ENCODE peak calls at places on chromosomes 7 and 10, in five cellular contexts. Y is astrocyte, S is mammary epithelial cell, N is A549, I is GM23248. V is an unnamed sample. For H3K9me3 and H3K4me1, the result is how much of the 10 kb centered on the place peaks cover.

GRCh38 chr7:107678110-107678753 is 17.6 kb downstream of the SLC26A4 start:
- DNase-seq in Y (no peak), S (no peak), N (no peak), I (no peak), V (peak)

GRCh38 chr7:137760111-137760510 is 86.7 kb downstream of the DGKI start:
- DNase-seq in Y (peak), S (no peak), N (no peak), I (no peak), V (no peak)

GRCh38 chr7:47847207-47847606 is 101.1 kb downstream of the PKD1L1 start:
- DNase-seq in Y (no peak), S (no peak), N (no peak), I (no peak), V (no peak)

GRCh38 chr7:1236831-1237701 is 4.4 kb downstream of the UNCX start:
- DNase-seq in Y (no peak), S (no peak), N (no peak), I (no peak), V (no peak)

GRCh38 chr10:16417341-16417740 is 19.5 kb upstream of the PTER start:
- DNase-seq in Y (no peak), S (no peak), N (no peak), I (no peak), V (no peak)

GRCh38 chr10:59337254-59337653 is 25.1 kb downstream of the FAM13C start:
- DNase-seq in Y (peak), S (peak), N (peak), I (peak), V (no peak)

GRCh38 chr10:6072215-6072941 is 10.2 kb upstream of the IL2RA start:
- DNase-seq in Y (no peak), S (no peak), N (no peak), I (no peak), V (no peak)

GRCh38 chr10:124244256-124244877 is 151.0 kb upstream of the CHST15 start:
- DNase-seq in Y (no peak), S (no peak), N (no peak), I (no peak), V (no peak)

GRCh38 chr7:73809454-73810090 is 21.2 kb upstream of the CLDN4 start:
- DNase-seq in Y (no peak), S (no peak), N (peak), I (peak), V (no peak)

GRCh38 chr10:98411768-98412167 is 3.2 kb downstream of the PYROXD2 start:
- DNase-seq in Y (no peak), S (no peak), N (no peak), I (no peak), V (no peak)

GRCh38 chr7:66250711-66251110 is 45.6 kb downstream of the TPST1 start:
- DNase-seq in Y (peak), S (peak), N (peak), I (peak), V (no peak)

GRCh38 chr10:119029613-119030420 is at the start of gene NANOS1:
- DNase-seq in Y (peak), S (peak), N (peak), I (peak), V (peak)

GRCh38 chr10:70250956-70251680 is 17.9 kb upstream of the PPA1 start:
- DNase-seq in Y (no peak), S (no peak), N (no peak), I (no peak), V (no peak)

GRCh38 chr10:110755781-110756180 is 111.6 kb downstream of the RBM20 start:
- DNase-seq in Y (no peak), S (no peak), N (no peak), I (peak), V (no peak)

GRCh38 chr10:97426776-97427570 is 982 bp downstream of the PGAM1 start:
- DNase-seq in Y (no peak), S (no peak), N (peak), I (peak), V (no peak)

GRCh38 chr7:33692956-33693355 is 212.4 kb upstream of the BMPER start:
- DNase-seq in Y (peak), S (peak), N (no peak), I (peak), V (no peak)

GRCh38 chr10:128036011-128036615 is 90.1 kb downstream of the MKI67 start:
- DNase-seq in Y (no peak), S (no peak), N (no peak), I (no peak), V (no peak)

GRCh38 chr7:132654150-132654549 is 77.9 kb upstream of the PLXNA4 start:
- DNase-seq in Y (no peak), S (no peak), N (peak), I (peak), V (peak)

GRCh38 chr7:100022621-100023020 is 7.2 kb downstream of the ZKSCAN1 start:
- DNase-seq in Y (no peak), S (peak), N (peak), I (no peak), V (no peak)

GRCh38 chr10:35852721-35853120 is 210.6 kb upstream of the FZD8 start:
- DNase-seq in Y (no peak), S (no peak), N (no peak), I (no peak), V (no peak)

GRCh38 chr10:97456034-97456685 is 10.2 kb downstream of the ZDHHC16 start:
- DNase-seq in Y (no peak), S (no peak), N (no peak), I (no peak), V (no peak)

GRCh38 chr10:120689766-120690539 is 161.2 kb upstream of the WDR11 start:
- DNase-seq in Y (peak), S (no peak), N (no peak), I (peak), V (no peak)

GRCh38 chr7:159116581-159117339 is 27.9 kb downstream of the VIPR2 start:
- DNase-seq in Y (no peak), S (no peak), N (no peak), I (no peak), V (no peak)

GRCh38 chr7:125506331-125506730 is 576.7 kb upstream of the POT1 start:
- DNase-seq in Y (no peak), S (no peak), N (no peak), I (no peak), V (no peak)

GRCh38 chr10:121900443-121901174 is 27.2 kb downstream of the ATE1 start:
- DNase-seq in Y (peak), S (peak), N (peak), I (peak), V (peak)

GRCh38 chr10:76150139-76150885 is 718.9 kb downstream of the LRMDA start:
- DNase-seq in Y (peak), S (peak), N (no peak), I (peak), V (no peak)

GRCh38 chr7:91034459-91035368 is 229.5 kb upstream of the FZD1 start:
- DNase-seq in Y (no peak), S (peak), N (peak), I (peak), V (no peak)

GRCh38 chr7:8320174-8320573 is 58.2 kb upstream of the ICA1 start:
- DNase-seq in Y (no peak), S (no peak), N (no peak), I (no peak), V (no peak)

GRCh38 chr10:43557214-43557613 is 17.2 kb downstream of the ZNF239 start:
- DNase-seq in Y (no peak), S (no peak), N (no peak), I (no peak), V (no peak)
- H3K9me3 ChIP-seq in Y (under half), S (under half), N (half or more), I (under half), V (under half)

GRCh38 chr7:69567790-69568189 is 30.5 kb upstream of the AUTS2 start:
- DNase-seq in Y (no peak), S (no peak), N (no peak), I (no peak), V (no peak)
- H3K27ac ChIP-seq in Y (no peak), S (no peak), N (no peak), I (no peak), V (no peak)

GRCh38 chr10:11208243-11208642 is 190.6 kb downstream of the CELF2 start:
- DNase-seq in Y (no peak), S (no peak), N (no peak), I (no peak), V (no peak)
- H3K4me1 ChIP-seq in Y (under half), S (under half), N (under half), I (under half), V (half or more)

DNA sequence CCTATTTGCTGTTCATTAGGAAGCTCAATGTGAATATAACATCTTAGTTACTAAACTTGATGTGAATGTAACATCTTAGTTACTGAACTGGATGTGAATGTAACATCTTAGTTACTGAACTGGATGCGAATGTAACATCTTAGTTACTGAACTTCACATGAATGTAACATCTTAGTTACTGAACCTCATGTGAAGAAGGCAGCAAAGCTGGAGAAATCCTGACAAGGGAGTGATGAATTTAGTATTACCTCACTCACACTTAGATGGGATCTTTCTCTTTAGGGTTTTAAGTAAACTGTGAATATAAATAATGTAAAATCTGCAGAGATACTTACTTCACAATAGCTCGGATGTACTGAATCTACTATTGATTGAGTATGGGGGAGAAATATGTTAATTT is 73.6 kb downstream of the ETV1 start:
- DNase-seq in Y (no peak), S (no peak), N (no peak), I (no peak), V (no peak)
- H3K9me3 ChIP-seq in Y (under half), S (under half), N (under half), I (under half), V (under half)